ENCODE peak calls at places on chromosomes 4 and X, in five cellular contexts. G, A, B, P and H are unnamed samples.

GRCh38 chr4:76943129-76943620 is 6.4 kb upstream of the SEPTIN11 start:
- DNase-seq in A (no peak), P (no peak), G (no peak), B (no peak), H (no peak)

GRCh38 chr4:53541577-53542206 is 49.6 kb downstream of the LNX1 start:
- DNase-seq in B (no peak), P (no peak), A (no peak), G (no peak), H (no peak)

GRCh38 chr4:60384475-60384874 is 815.7 kb upstream of the ADGRL3 start:
- DNase-seq in A (no peak), P (no peak), B (no peak), G (no peak), H (no peak)

GRCh38 chr4:98430708-98431403 is 169.7 kb downstream of the RAP1GDS1 start:
- DNase-seq in A (no peak), G (no peak), P (peak), B (no peak), H (no peak)

GRCh38 chr4:180234730-180235129 is 2008.5 kb upstream of the TENM3 start:
- DNase-seq in P (no peak), G (no peak), B (no peak), A (no peak), H (no peak)

GRCh38 chrX:41095962-41096955 is 11.0 kb downstream of the USP9X start:
- DNase-seq in A (no peak), P (no peak), G (no peak), B (no peak), H (no peak)

GRCh38 chr4:182486895-182487294 is 243.7 kb downstream of the TENM3 start:
- DNase-seq in B (no peak), P (no peak), A (no peak), G (no peak), H (no peak)

GRCh38 chr4:78370625-78371372 is 180.8 kb upstream of the ANXA3 start:
- DNase-seq in P (no peak), G (no peak), B (no peak), A (no peak), H (no peak)

GRCh38 chr4:7564242-7564641 is 129.5 kb upstream of the PSAPL1 start:
- DNase-seq in G (no peak), A (no peak), P (no peak), B (no peak), H (no peak)

GRCh38 chr4:54498661-54499111 is 159.1 kb upstream of the KIT start:
- DNase-seq in G (no peak), B (no peak), A (no peak), P (peak), H (no peak)

GRCh38 chr4:8217871-8218270 is 18.8 kb downstream of the SH3TC1 start:
- DNase-seq in A (no peak), B (no peak), P (no peak), G (no peak), H (no peak)

GRCh38 chr4:150743564-150744342 is 161.8 kb downstream of the MAB21L2 start:
- DNase-seq in B (no peak), A (no peak), P (no peak), G (no peak), H (no peak)

GRCh38 chr4:39759569-39759968 is 61.6 kb downstream of the UBE2K start:
- DNase-seq in P (no peak), B (no peak), G (no peak), A (no peak), H (no peak)

GRCh38 chrX:53281321-53281822 is at the start of gene IQSEC2:
- DNase-seq in A (no peak), B (no peak), P (peak), G (no peak), H (no peak)

GRCh38 chr4:80192937-80193336 is 4.4 kb upstream of the PRDM8 start:
- DNase-seq in B (no peak), A (no peak), P (no peak), G (no peak), H (no peak)

GRCh38 chr4:37793562-37793961 is 32.9 kb upstream of the PGM2 start:
- DNase-seq in G (peak), P (no peak), A (peak), B (no peak), H (no peak)

GRCh38 chr4:8242782-8243556 is 26.6 kb upstream of the HTRA3 start:
- DNase-seq in B (no peak), G (no peak), A (no peak), P (no peak), H (no peak)

GRCh38 chr4:150117629-150118028 is 39.4 kb downstream of the DCLK2 start:
- DNase-seq in B (no peak), P (no peak), G (no peak), A (no peak), H (no peak)

GRCh38 chr4:73139245-73139644 is 69.7 kb upstream of the COX18 start:
- DNase-seq in A (no peak), B (no peak), P (no peak), G (no peak), H (no peak)

GRCh38 chr4:153152453-153153338 is 51.5 kb upstream of the TRIM2 start:
- DNase-seq in A (peak), G (peak), P (no peak), B (peak), H (no peak)

GRCh38 chr4:2338754-2339457 is 77.0 kb upstream of the MXD4 start:
- DNase-seq in G (no peak), B (no peak), A (no peak), P (no peak), H (no peak)

GRCh38 chrX:40005290-40006011 is 92.3 kb downstream of the BCOR start:
- DNase-seq in B (no peak), P (no peak), G (no peak), A (no peak), H (no peak)

GRCh38 chrX:9566150-9566621 is 101.3 kb downstream of the TBL1X start:
- DNase-seq in A (no peak), P (peak), G (no peak), B (no peak), H (no peak)

GRCh38 chrX:45907776-45908175 is 637.4 kb downstream of the ZNF674 start:
- DNase-seq in G (no peak), P (no peak), B (no peak), A (no peak), H (no peak)

GRCh38 chr4:69858683-69859082 is 1.3 kb downstream of the SULT1E1 start:
- DNase-seq in P (no peak), B (no peak), G (no peak), A (no peak), H (no peak)

GRCh38 chr4:187128971-187129370 is 405.3 kb upstream of the FAT1 start:
- DNase-seq in G (no peak), B (no peak), A (no peak), P (no peak), H (no peak)

GRCh38 chrX:145405012-145405411 is 157.7 kb downstream of the SPANXN1 start:
- DNase-seq in A (peak), P (no peak), G (no peak), B (no peak), H (no peak)

GRCh38 chrX:30951003-30951402 is 61.9 kb upstream of the TAB3 start:
- DNase-seq in B (no peak), P (no peak), A (no peak), G (no peak), H (no peak)

GRCh38 chr4:165364452-165365080 is 14.2 kb upstream of the CPE start:
- DNase-seq in G (no peak), A (no peak), P (no peak), B (no peak), H (no peak)

GRCh38 chr4:150126880-150127236 is 48.6 kb downstream of the DCLK2 start:
- DNase-seq in A (no peak), P (no peak), B (no peak), G (no peak), H (no peak)

GRCh38 chr4:14225683-14226207 is 598.2 kb upstream of the BOD1L1 start:
- DNase-seq in P (no peak), G (no peak), B (no peak), A (no peak), H (no peak)

GRCh38 chrX:47958943-47959342 is 44.8 kb downstream of the ZNF182 start:
- DNase-seq in P (no peak), G (no peak), B (no peak), A (peak), H (no peak)

GRCh38 chrX:40100141-40100536 is 2.4 kb upstream of the BCOR start:
- DNase-seq in P (no peak), B (no peak), G (no peak), A (no peak), H (no peak)

GRCh38 chr4:128810331-128810870 is 901 bp downstream of the JADE1 start:
- DNase-seq in G (peak), A (peak), P (no peak), B (no peak), H (peak)